ENCODE peak calls at places on chromosome 19, in seven cellular contexts. M is fibroblast of pulmonary artery, C is Calu3, Y is heart right ventricle, J is K562, L is AG10803, O is psoas muscle. Q is an unnamed sample.

GRCh38 chr19:5062195-5062594 is 93.3 kb downstream of the KDM4B start:
- DNase-seq in M (no peak), O (no peak), Y (no peak), J (no peak), L (no peak), C (no peak), Q (no peak)

GRCh38 chr19:42081584-42082258 is 5.8 kb downstream of the ZNF574 start:
- DNase-seq in O (no peak), C (peak), Y (no peak), J (peak), L (peak), M (peak), Q (no peak)

GRCh38 chr19:12952488-12953455 is 4.3 kb downstream of the GADD45GIP1 start:
- DNase-seq in Y (peak), L (peak), C (no peak), M (peak), O (no peak), J (no peak), Q (no peak)

GRCh38 chr19:56405062-56405461 is 930 bp downstream of the ZNF583 start:
- DNase-seq in Y (no peak), M (no peak), J (no peak), L (no peak), C (no peak), O (no peak), Q (no peak)

GRCh38 chr19:17861542-17862402 is 2.1 kb downstream of the RPL18A start:
- DNase-seq in L (no peak), J (no peak), Y (no peak), C (no peak), O (no peak), M (no peak), Q (no peak)

GRCh38 chr19:480016-480855 is 16.1 kb upstream of the MADCAM1 start:
- DNase-seq in J (peak), Y (peak), C (peak), L (peak), O (peak), M (peak), Q (peak)

GRCh38 chr19:37914908-37915307 is 7.9 kb downstream of the SIPA1L3 start:
- DNase-seq in O (no peak), M (no peak), J (no peak), C (no peak), L (no peak), Y (no peak), Q (no peak)

GRCh38 chr19:54533476-54533875 is 30.8 kb downstream of the LAIR2 start:
- DNase-seq in M (no peak), C (no peak), O (no peak), L (no peak), J (no peak), Y (no peak), Q (no peak)

GRCh38 chr19:21321996-21322395 is 7.2 kb downstream of the ZNF708 start:
- DNase-seq in Y (no peak), L (peak), M (peak), O (no peak), J (no peak), C (no peak), Q (no peak)

GRCh38 chr19:6224308-6224675 is 55.5 kb downstream of the MLLT1 start:
- DNase-seq in J (no peak), L (no peak), Y (no peak), C (no peak), M (no peak), O (no peak), Q (no peak)

GRCh38 chr19:29875931-29876330 is 64.1 kb downstream of the CCNE1 start:
- DNase-seq in M (no peak), Y (no peak), O (no peak), J (no peak), L (no peak), C (no peak), Q (no peak)

GRCh38 chr19:37095859-37096258 is 17.6 kb downstream of the ZNF420 start:
- DNase-seq in Y (no peak), L (no peak), J (no peak), C (no peak), O (no peak), M (peak), Q (no peak)

GRCh38 chr19:30390356-30390988 is 18.3 kb downstream of the ZNF536 start:
- DNase-seq in C (no peak), M (no peak), L (no peak), J (no peak), O (no peak), Y (no peak), Q (no peak)

GRCh38 chr19:4721196-4721595 is 2.4 kb downstream of the DPP9 start:
- DNase-seq in Y (no peak), L (no peak), M (no peak), O (no peak), J (no peak), C (no peak), Q (no peak)

GRCh38 chr19:34254552-34255432 is at the start of gene GARRE1:
- DNase-seq in O (peak), Y (peak), L (no peak), J (peak), C (peak), M (peak), Q (peak)

GRCh38 chr19:13189600-13189999 is 39.4 kb downstream of the IER2 start:
- DNase-seq in J (no peak), L (no peak), Y (no peak), M (no peak), O (no peak), C (no peak), Q (no peak)

GRCh38 chr19:29666634-29667389 is 1.6 kb downstream of the PLEKHF1 start:
- DNase-seq in C (no peak), J (peak), M (peak), L (peak), O (peak), Y (peak), Q (no peak)

GRCh38 chr19:43618921-43619261 is 538 bp downstream of the ZNF428 start:
- DNase-seq in O (no peak), C (peak), M (peak), L (no peak), J (peak), Y (no peak), Q (no peak)

GRCh38 chr19:47284324-47284899 is 9.7 kb downstream of the INAFM1 start:
- DNase-seq in M (peak), L (peak), O (no peak), Y (peak), J (peak), C (peak), Q (peak)

GRCh38 chr19:39474139-39474620 is 6.5 kb upstream of the TIMM50 start:
- DNase-seq in Y (peak), L (peak), J (peak), O (peak), C (peak), M (peak), Q (peak)

GRCh38 chr19:8252922-8253589 is 43.9 kb downstream of the CERS4 start:
- DNase-seq in C (peak), L (peak), M (peak), O (peak), Y (peak), J (peak), Q (peak)

GRCh38 chr19:18467978-18468377 is 30.0 kb upstream of the ISYNA1 start:
- DNase-seq in M (no peak), J (no peak), Y (no peak), O (no peak), L (no peak), C (no peak), Q (no peak)

GRCh38 chr19:6325614-6326013 is 7.8 kb downstream of the ACER1 start:
- DNase-seq in L (no peak), O (no peak), M (no peak), J (no peak), C (no peak), Y (no peak), Q (no peak)

GRCh38 chr19:45713141-45713540 is 17.6 kb downstream of the FBXO46 start:
- DNase-seq in L (no peak), O (no peak), Y (no peak), M (no peak), J (no peak), C (no peak), Q (no peak)

GRCh38 chr19:45717983-45718650 is 12.6 kb downstream of the FBXO46 start:
- DNase-seq in L (no peak), J (no peak), O (no peak), M (no peak), Y (no peak), C (no peak), Q (no peak)

GRCh38 chr19:45716314-45717130 is 14.2 kb downstream of the FBXO46 start:
- DNase-seq in M (peak), Y (no peak), C (peak), L (peak), O (no peak), J (no peak), Q (no peak)

GRCh38 chr19:45715139-45715538 is 15.6 kb downstream of the FBXO46 start:
- DNase-seq in J (no peak), O (no peak), C (no peak), M (no peak), L (no peak), Y (no peak), Q (no peak)

DNA sequence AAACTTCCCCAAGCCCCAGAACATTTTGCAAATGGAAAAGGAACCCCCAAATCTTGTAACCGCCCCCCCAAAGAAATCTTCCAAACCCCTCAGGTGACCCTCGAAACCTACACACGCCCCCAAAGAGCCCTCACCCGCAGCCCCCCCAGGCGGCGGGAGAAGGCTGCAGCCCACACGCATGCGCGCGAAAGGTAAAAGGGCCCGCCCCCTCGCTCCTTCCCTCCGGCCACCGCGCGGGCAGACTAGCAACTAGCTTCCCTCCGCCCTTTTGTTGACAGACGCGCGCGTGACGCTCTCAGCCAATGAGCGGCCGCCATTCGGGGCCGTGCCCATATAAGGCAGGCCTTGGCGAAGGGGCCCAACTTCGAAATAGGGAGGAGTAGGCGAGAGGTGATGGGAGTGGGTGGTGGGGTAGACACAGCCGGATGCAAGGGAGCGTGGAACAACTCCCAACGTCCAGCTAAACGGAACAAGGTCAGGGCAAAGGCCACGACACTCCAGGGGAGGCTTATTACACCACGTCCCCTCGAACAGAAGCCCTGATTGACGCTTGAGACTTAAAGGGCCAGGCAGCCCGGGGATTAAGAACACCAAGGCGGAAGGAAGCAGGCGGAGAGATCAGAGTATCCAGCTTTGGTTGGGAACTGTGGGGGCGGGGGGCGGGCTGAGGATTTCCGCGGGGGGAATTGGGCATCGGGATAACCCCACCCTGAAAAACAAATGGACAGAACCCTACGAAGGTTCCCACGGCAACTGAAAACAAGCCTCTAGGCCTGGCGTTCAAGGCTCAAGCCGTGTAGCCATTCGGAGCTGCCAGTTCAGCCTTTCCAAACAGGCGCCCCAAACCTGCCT is 13.3 kb downstream of the FBXO46 start:
- DNase-seq in Y (peak), J (peak), O (peak), L (peak), C (peak), M (peak), Q (peak)
- TF ChIP-seq CTCF in Y (peak), J (no peak), O (no peak), L (peak), C (no peak), M (no peak), Q (no peak)

GRCh38 chr19:50972795-50973376 is 3.5 kb upstream of the KLK6 start:
- DNase-seq in C (peak), Y (no peak), O (no peak), J (no peak), L (no peak), M (no peak), Q (no peak)
- TF ChIP-seq CTCF in C (no peak), Y (no peak), O (no peak), J (no peak), L (no peak), M (no peak), Q (no peak)

DNA sequence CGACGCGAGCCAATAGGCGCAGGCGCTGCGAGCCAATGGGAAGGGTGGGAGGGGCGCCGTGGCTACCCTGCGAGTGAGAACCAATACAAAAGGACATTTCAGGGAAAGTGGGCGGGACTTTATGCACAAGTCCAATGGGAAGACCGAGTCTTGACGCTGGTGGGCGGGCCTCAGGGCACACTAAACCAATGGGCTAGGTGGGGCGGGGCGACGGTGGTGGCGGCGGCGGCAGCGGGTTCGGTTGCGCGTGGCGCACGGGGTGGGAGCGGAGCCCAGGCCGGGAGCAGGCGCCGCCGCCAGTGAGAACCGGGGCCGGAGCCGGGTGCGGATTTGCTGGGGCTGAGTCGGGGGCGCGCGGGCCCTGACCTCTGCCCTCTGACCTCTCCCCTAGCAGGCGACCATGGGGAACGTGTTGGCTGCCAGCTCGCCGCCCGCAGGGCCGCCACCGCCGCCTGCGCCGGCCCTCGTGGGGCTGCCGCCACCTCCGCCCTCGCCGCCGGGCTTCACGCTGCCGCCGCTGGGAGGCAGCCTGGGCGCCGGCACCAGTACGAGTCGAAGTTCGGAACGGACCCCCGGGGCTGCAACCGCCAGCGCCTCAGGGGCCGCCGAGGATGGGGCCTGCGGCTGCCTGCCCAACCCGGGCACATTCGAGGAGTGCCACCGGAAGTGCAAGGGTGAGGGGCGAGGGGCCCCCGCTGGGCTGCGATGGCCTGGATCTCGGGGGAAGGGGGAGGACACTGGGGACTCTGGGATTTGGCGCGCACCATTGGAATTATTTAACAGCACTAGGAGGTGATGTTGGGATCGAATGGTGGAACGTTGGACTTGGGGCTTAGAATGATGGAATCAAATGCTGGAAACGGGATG is at the start of gene TOMM40:
- DNase-seq in M (peak), Y (no peak), J (no peak), O (peak), C (peak), L (no peak), Q (peak)
- TF ChIP-seq CTCF in M (no peak), Y (peak), J (no peak), O (peak), C (no peak), L (no peak), Q (peak)

GRCh38 chr19:32138416-32138815 is 207.0 kb upstream of the ZNF507 start:
- DNase-seq in L (no peak), J (no peak), M (no peak), C (no peak), O (no peak), Y (no peak), Q (no peak)
- TF ChIP-seq CTCF in L (no peak), J (peak), M (no peak), C (no peak), O (no peak), Y (peak), Q (peak)

Q was measured in progenitor cell of endocrine pancreas.